ENCODE peak calls at places on chromosomes 6 and 20, in ten cellular contexts. One of them, this sample, is unnamed.

GRCh38 chr20:1830240-1830639 is 65.0 kb upstream of the SIRPA start:
- DNase-seq in T-helper 2 cell: no peak
- DNase-seq in fibroblast of mammary gland: peak
- DNase-seq in amniotic epithelial cell: peak
- DNase-seq in breast epithelium: no peak
- DNase-seq in CD8-positive, alpha-beta T cell: no peak
- DNase-seq in activated CD8-positive, alpha-beta memory T cell treated with anti-CD3 and anti-CD28 coated beads for 48 hours: no peak
- DNase-seq in right cardiac atrium: peak
- DNase-seq in mucosa of descending colon: no peak
- DNase-seq in CD8-positive, alpha-beta memory T cell: no peak
- DNase-seq in this sample: peak

GRCh38 chr20:40604416-40604815 is 84.6 kb downstream of the MAFB start:
- DNase-seq in amniotic epithelial cell: no peak
- DNase-seq in breast epithelium: no peak
- DNase-seq in activated CD8-positive, alpha-beta memory T cell treated with anti-CD3 and anti-CD28 coated beads for 48 hours: no peak
- DNase-seq in T-helper 2 cell: no peak
- DNase-seq in mucosa of descending colon: no peak
- DNase-seq in right cardiac atrium: no peak
- DNase-seq in fibroblast of mammary gland: no peak
- DNase-seq in CD8-positive, alpha-beta memory T cell: no peak
- DNase-seq in CD8-positive, alpha-beta T cell: no peak
- DNase-seq in this sample: no peak

GRCh38 chr20:48816282-48816860 is 11.4 kb downstream of the PREX1 start:
- DNase-seq in CD8-positive, alpha-beta memory T cell: no peak
- DNase-seq in T-helper 2 cell: no peak
- DNase-seq in right cardiac atrium: no peak
- DNase-seq in CD8-positive, alpha-beta T cell: no peak
- DNase-seq in activated CD8-positive, alpha-beta memory T cell treated with anti-CD3 and anti-CD28 coated beads for 48 hours: no peak
- DNase-seq in mucosa of descending colon: no peak
- DNase-seq in fibroblast of mammary gland: no peak
- DNase-seq in breast epithelium: no peak
- DNase-seq in amniotic epithelial cell: no peak
- DNase-seq in this sample: no peak

GRCh38 chr6:159852877-159853276 is 37.9 kb upstream of the MAS1 start:
- DNase-seq in amniotic epithelial cell: peak
- DNase-seq in right cardiac atrium: no peak
- DNase-seq in T-helper 2 cell: no peak
- DNase-seq in activated CD8-positive, alpha-beta memory T cell treated with anti-CD3 and anti-CD28 coated beads for 48 hours: no peak
- DNase-seq in mucosa of descending colon: no peak
- DNase-seq in CD8-positive, alpha-beta memory T cell: no peak
- DNase-seq in breast epithelium: no peak
- DNase-seq in CD8-positive, alpha-beta T cell: no peak
- DNase-seq in fibroblast of mammary gland: peak
- DNase-seq in this sample: peak

GRCh38 chr20:57225830-57226229 is 40.6 kb downstream of the BMP7 start:
- DNase-seq in mucosa of descending colon: no peak
- DNase-seq in breast epithelium: no peak
- DNase-seq in T-helper 2 cell: no peak
- DNase-seq in amniotic epithelial cell: no peak
- DNase-seq in right cardiac atrium: no peak
- DNase-seq in activated CD8-positive, alpha-beta memory T cell treated with anti-CD3 and anti-CD28 coated beads for 48 hours: no peak
- DNase-seq in fibroblast of mammary gland: no peak
- DNase-seq in CD8-positive, alpha-beta memory T cell: no peak
- DNase-seq in CD8-positive, alpha-beta T cell: no peak
- DNase-seq in this sample: no peak

GRCh38 chr6:104421650-104422049 is 438.1 kb downstream of the HACE1 start:
- DNase-seq in CD8-positive, alpha-beta memory T cell: no peak
- DNase-seq in fibroblast of mammary gland: no peak
- DNase-seq in T-helper 2 cell: no peak
- DNase-seq in amniotic epithelial cell: no peak
- DNase-seq in CD8-positive, alpha-beta T cell: no peak
- DNase-seq in activated CD8-positive, alpha-beta memory T cell treated with anti-CD3 and anti-CD28 coated beads for 48 hours: no peak
- DNase-seq in mucosa of descending colon: no peak
- DNase-seq in right cardiac atrium: no peak
- DNase-seq in breast epithelium: no peak
- DNase-seq in this sample: no peak

GRCh38 chr20:18496740-18497592 is at the start of gene RBBP9:
- DNase-seq in CD8-positive, alpha-beta T cell: peak
- DNase-seq in breast epithelium: peak
- DNase-seq in activated CD8-positive, alpha-beta memory T cell treated with anti-CD3 and anti-CD28 coated beads for 48 hours: peak
- DNase-seq in T-helper 2 cell: peak
- DNase-seq in fibroblast of mammary gland: peak
- DNase-seq in CD8-positive, alpha-beta memory T cell: peak
- DNase-seq in amniotic epithelial cell: peak
- DNase-seq in mucosa of descending colon: peak
- DNase-seq in right cardiac atrium: peak
- DNase-seq in this sample: peak

GRCh38 chr6:81814365-81815109 is 62.1 kb upstream of the TENT5A start:
- DNase-seq in breast epithelium: no peak
- DNase-seq in CD8-positive, alpha-beta T cell: no peak
- DNase-seq in mucosa of descending colon: no peak
- DNase-seq in fibroblast of mammary gland: peak
- DNase-seq in T-helper 2 cell: no peak
- DNase-seq in amniotic epithelial cell: peak
- DNase-seq in activated CD8-positive, alpha-beta memory T cell treated with anti-CD3 and anti-CD28 coated beads for 48 hours: no peak
- DNase-seq in CD8-positive, alpha-beta memory T cell: no peak
- DNase-seq in right cardiac atrium: no peak
- DNase-seq in this sample: no peak

GRCh38 chr20:41373384-41373783 is 6.8 kb upstream of the EMILIN3 start:
- DNase-seq in amniotic epithelial cell: no peak
- DNase-seq in fibroblast of mammary gland: no peak
- DNase-seq in CD8-positive, alpha-beta memory T cell: no peak
- DNase-seq in T-helper 2 cell: no peak
- DNase-seq in breast epithelium: no peak
- DNase-seq in activated CD8-positive, alpha-beta memory T cell treated with anti-CD3 and anti-CD28 coated beads for 48 hours: no peak
- DNase-seq in right cardiac atrium: no peak
- DNase-seq in mucosa of descending colon: no peak
- DNase-seq in CD8-positive, alpha-beta T cell: no peak
- DNase-seq in this sample: no peak